ENCODE peak calls at places on chromosomes 11 and 22, in four cellular contexts. One of them, this sample, is unnamed.

GRCh38 chr11:20049231-20049630 is 111.0 kb downstream of the DBX1 start:
- DNase-seq in K562: no peak
- DNase-seq in BE2C: no peak
- DNase-seq in mammary epithelial cell: no peak
- DNase-seq in this sample: peak; percentile 50

GRCh38 chr22:46462726-46463371 is 74.6 kb downstream of the CELSR1 start:
- DNase-seq in K562: no peak
- DNase-seq in mammary epithelial cell: peak; percentile 94
- DNase-seq in BE2C: no peak
- DNase-seq in this sample: peak; percentile 60

GRCh38 chr11:71977743-71978418 is 20.8 kb upstream of the IL18BP start:
- DNase-seq in BE2C: peak; percentile 58
- DNase-seq in K562: peak; percentile 37
- DNase-seq in mammary epithelial cell: peak; percentile 33
- DNase-seq in this sample: peak; percentile 58

GRCh38 chr11:67396587-67397398 is 4.9 kb downstream of the PPP1CA start:
- DNase-seq in mammary epithelial cell: no peak
- DNase-seq in BE2C: no peak
- DNase-seq in K562: peak; percentile 12
- DNase-seq in this sample: no peak

GRCh38 chr11:72626637-72626936 is 47.6 kb downstream of the PDE2A start:
- DNase-seq in mammary epithelial cell: no peak
- DNase-seq in K562: no peak
- DNase-seq in BE2C: no peak
- DNase-seq in this sample: no peak

GRCh38 chr11:109946322-109946846 is 146.8 kb upstream of the ZC3H12C start:
- DNase-seq in mammary epithelial cell: peak; percentile 87
- DNase-seq in BE2C: peak; percentile 71
- DNase-seq in K562: peak; percentile 59
- DNase-seq in this sample: peak; percentile 95

GRCh38 chr11:119101367-119101758 is 290 bp downstream of the DPAGT1 start:
- DNase-seq in K562: peak; percentile 55
- DNase-seq in BE2C: no peak
- DNase-seq in mammary epithelial cell: no peak
- DNase-seq in this sample: no peak

GRCh38 chr11:125903753-125904659 is at the start of gene DDX25:
- DNase-seq in BE2C: peak; percentile 79
- DNase-seq in mammary epithelial cell: peak; percentile 1
- DNase-seq in K562: no peak
- DNase-seq in this sample: no peak

GRCh38 chr11:86214710-86215109 is 29.8 kb upstream of the EED start:
- DNase-seq in mammary epithelial cell: peak; percentile 73
- DNase-seq in K562: no peak
- DNase-seq in BE2C: no peak
- DNase-seq in this sample: no peak

GRCh38 chr22:28930357-28931007 is 47.1 kb downstream of the ZNRF3 start:
- DNase-seq in BE2C: no peak
- DNase-seq in K562: no peak
- DNase-seq in mammary epithelial cell: no peak
- DNase-seq in this sample: no peak

DNA sequence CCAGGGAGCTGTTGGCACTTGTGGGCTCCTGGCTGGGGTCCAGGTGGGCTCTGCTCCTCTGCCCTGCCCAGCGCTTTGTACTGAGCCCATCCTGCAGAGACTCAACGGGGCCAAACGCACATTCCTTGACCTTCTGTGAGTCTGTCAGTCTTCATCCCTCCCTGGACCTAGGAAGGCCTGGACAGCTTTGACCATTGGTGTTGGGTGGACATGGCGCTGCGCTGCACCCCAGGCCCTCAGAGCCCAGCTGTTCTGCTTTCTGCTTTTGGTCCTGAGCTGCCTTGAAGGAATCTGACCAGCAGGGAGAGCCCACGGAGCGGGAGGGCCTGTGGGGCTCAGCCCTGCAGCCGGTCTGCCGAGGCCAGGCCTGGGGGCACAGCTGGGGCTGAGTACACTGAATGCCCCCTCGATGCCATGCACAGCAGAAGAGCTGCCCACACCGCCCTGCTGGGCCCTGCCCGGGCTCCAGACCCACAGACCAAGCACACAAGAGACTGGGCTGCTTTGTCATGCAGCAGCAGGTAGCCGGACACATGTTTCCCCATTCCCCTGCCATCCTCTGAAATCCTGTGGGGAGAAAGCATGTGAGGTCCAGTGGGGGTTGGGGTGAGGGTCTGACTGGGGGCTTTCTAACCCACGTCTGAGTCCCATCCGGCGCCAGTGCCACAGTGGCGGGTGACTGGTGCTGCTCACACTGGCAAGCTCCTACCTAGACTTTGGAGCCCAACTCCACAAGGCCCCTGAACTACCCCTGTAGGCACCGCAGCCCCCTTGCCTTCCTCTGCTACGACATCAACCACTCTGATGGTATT is 24.1 kb upstream of the CCDC188 start:
- DNase-seq in mammary epithelial cell: no peak
- DNase-seq in BE2C: peak; percentile 39
- DNase-seq in K562: no peak
- DNase-seq in this sample: peak; percentile 13
- H3K4me3 ChIP-seq in mammary epithelial cell: no peak overlapping the region
- H3K4me3 ChIP-seq in BE2C: no peak overlapping the region
- H3K4me3 ChIP-seq in K562: no peak overlapping the region
- H3K4me3 ChIP-seq in this sample: no peak overlapping the region

GRCh38 chr11:74648894-74649293 is 56.5 kb downstream of the POLD3 start:
- DNase-seq in BE2C: no peak
- DNase-seq in mammary epithelial cell: no peak
- DNase-seq in K562: no peak
- DNase-seq in this sample: no peak

GRCh38 chr11:74647831-74648230 is 55.4 kb downstream of the POLD3 start:
- DNase-seq in K562: no peak
- DNase-seq in mammary epithelial cell: no peak
- DNase-seq in BE2C: no peak
- DNase-seq in this sample: no peak

GRCh38 chr11:74646964-74647363 is 54.6 kb downstream of the POLD3 start:
- DNase-seq in BE2C: no peak
- DNase-seq in mammary epithelial cell: no peak
- DNase-seq in K562: no peak
- DNase-seq in this sample: no peak

GRCh38 chr11:74647404-74647803 is 55.0 kb downstream of the POLD3 start:
- DNase-seq in K562: no peak
- DNase-seq in mammary epithelial cell: no peak
- DNase-seq in BE2C: no peak
- DNase-seq in this sample: no peak

DNA sequence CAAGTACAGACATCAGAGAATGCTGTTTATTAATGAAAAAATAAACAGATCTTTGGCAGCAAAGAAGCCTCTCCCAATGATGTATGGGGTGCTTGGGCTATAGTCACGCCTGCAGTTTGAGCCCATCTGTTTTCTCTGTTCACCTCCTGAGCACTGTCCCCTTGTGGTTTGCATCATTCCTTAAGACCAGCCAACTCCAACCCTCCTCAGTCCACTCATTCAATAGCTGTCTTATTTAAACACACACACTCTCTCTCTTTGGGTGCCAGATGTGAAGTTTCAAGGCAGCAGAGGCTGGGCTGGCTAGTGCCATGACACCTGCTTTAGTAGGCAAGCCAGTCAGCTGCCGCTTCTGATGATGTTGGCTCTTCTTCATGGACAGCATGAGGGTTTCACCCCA is 58.1 kb downstream of the POLD3 start:
- DNase-seq in BE2C: no peak
- DNase-seq in mammary epithelial cell: no peak
- DNase-seq in K562: no peak
- DNase-seq in this sample: peak; percentile 96
- TF ChIP-seq CTCF in BE2C: no peak
- TF ChIP-seq CTCF in mammary epithelial cell: no peak
- TF ChIP-seq CTCF in K562: no peak
- TF ChIP-seq CTCF in this sample: no peak

GRCh38 chr11:117600261-117600783 is 196.7 kb downstream of the DSCAML1 start:
- DNase-seq in mammary epithelial cell: no peak
- DNase-seq in K562: no peak
- DNase-seq in BE2C: no peak
- DNase-seq in this sample: no peak

GRCh38 chr11:117595440-117595839 is 201.6 kb downstream of the DSCAML1 start:
- DNase-seq in BE2C: no peak
- DNase-seq in K562: peak; percentile 60
- DNase-seq in mammary epithelial cell: no peak
- DNase-seq in this sample: no peak

GRCh38 chr11:117600976-117601708 is 195.9 kb downstream of the DSCAML1 start:
- DNase-seq in K562: no peak
- DNase-seq in BE2C: no peak
- DNase-seq in mammary epithelial cell: no peak
- DNase-seq in this sample: no peak

GRCh38 chr11:117593065-117593464 is 204.0 kb downstream of the DSCAML1 start:
- DNase-seq in mammary epithelial cell: no peak
- DNase-seq in BE2C: no peak
- DNase-seq in K562: no peak
- DNase-seq in this sample: no peak

GRCh38 chr11:117597083-117597482 is 199.9 kb downstream of the DSCAML1 start:
- DNase-seq in K562: peak; percentile 41
- DNase-seq in BE2C: no peak
- DNase-seq in mammary epithelial cell: peak; percentile 18
- DNase-seq in this sample: peak; percentile 43
- H3K4me3 ChIP-seq in K562: no peak overlapping the region
- H3K4me3 ChIP-seq in BE2C: no peak overlapping the region
- H3K4me3 ChIP-seq in mammary epithelial cell: no peak overlapping the region
- H3K4me3 ChIP-seq in this sample: no peak overlapping the region

DNA sequence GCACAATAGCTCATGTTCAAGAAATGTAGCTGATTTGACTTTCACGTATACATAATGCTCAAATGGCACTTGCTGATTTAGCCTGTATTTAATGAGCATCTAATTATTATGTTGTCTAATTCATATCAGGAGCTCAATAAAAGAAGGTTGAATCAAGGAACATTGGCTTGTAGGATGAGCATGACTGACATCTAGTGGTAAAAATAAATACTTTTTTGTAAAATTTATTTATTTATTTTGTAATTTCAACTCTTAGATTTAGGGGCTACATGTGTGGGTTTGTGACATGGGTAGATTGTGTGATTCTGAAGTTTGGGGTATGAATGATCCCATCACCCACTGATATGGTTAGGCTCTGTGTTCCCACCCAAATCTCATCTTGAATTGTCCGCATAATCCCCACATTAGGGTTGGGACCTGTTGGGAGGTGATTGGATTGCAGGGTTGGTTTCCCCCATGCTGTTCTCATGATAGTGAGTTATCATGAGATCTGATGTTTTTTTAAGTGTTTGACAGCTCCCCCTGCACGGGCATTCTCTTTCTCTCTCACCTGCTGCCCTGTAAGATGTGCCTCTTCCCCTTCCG is 1.7 kb upstream of the OR52E5 start:
- DNase-seq in BE2C: no peak
- DNase-seq in K562: peak; percentile 11
- DNase-seq in mammary epithelial cell: peak; percentile 6
- DNase-seq in this sample: peak; percentile 19
- TF ChIP-seq CTCF in BE2C: peak; percentile 19
- TF ChIP-seq CTCF in K562: peak; percentile 66
- TF ChIP-seq CTCF in mammary epithelial cell: peak; percentile 45
- TF ChIP-seq CTCF in this sample: peak; percentile 43

GRCh38 chr11:75152651-75153553 is 2.0 kb downstream of the SLCO2B1 start:
- DNase-seq in BE2C: no peak
- DNase-seq in K562: no peak
- DNase-seq in mammary epithelial cell: no peak
- DNase-seq in this sample: no peak

GRCh38 chr11:75151346-75152047 is 590 bp downstream of the SLCO2B1 start:
- DNase-seq in K562: no peak
- DNase-seq in BE2C: no peak
- DNase-seq in mammary epithelial cell: no peak
- DNase-seq in this sample: no peak

GRCh38 chr11:75152090-75152489 is 1.2 kb downstream of the SLCO2B1 start:
- DNase-seq in mammary epithelial cell: no peak
- DNase-seq in BE2C: no peak
- DNase-seq in K562: no peak
- DNase-seq in this sample: no peak

GRCh38 chr11:75150079-75150478 is 828 bp upstream of the SLCO2B1 start:
- DNase-seq in K562: no peak
- DNase-seq in BE2C: no peak
- DNase-seq in mammary epithelial cell: no peak
- DNase-seq in this sample: no peak

DNA sequence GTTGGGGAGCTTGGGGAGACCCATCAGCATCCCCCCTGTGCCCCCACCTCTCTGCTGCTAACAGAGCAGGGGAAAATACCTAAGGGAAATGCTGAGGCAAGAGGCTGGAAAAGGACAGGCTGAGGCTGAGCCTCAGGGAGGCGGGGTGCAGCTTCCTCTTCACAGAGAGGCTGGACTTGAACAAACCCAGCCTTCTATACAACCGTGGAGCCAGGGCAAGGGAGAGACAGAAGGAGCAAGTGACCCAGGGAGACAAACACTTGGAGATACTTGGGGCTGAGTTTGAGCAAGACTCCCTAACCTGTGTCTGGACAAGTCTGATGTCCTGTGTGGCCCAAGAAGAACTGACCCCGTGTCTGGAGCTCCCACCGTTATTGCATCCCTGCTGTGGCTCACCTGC is at the start of gene SLCO2B1:
- DNase-seq in K562: no peak
- DNase-seq in BE2C: no peak
- DNase-seq in mammary epithelial cell: no peak
- DNase-seq in this sample: no peak
- H3K4me3 ChIP-seq in K562: no peak within 1 kb of the TSS
- H3K4me3 ChIP-seq in BE2C: no peak within 1 kb of the TSS
- H3K4me3 ChIP-seq in mammary epithelial cell: no peak within 1 kb of the TSS
- H3K4me3 ChIP-seq in this sample: no peak within 1 kb of the TSS

DNA sequence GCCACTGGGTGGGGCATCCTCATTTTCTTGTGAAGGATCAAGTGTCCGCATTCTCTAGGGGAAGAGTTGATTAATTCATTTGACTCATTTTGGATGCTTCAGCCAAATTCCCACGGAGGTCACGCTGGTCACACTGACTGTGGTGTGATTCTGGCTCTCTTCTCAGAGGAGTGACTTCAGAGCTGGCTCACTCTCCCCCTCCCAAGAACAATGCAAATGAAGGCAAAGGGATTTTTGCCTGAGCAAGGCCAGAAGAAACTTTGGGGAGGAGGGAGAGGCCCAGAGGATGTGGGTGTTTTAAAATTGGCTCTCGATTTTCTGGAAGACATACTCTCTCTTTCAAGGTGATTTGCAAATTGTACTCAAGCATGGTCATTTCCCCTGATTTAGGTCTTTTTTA is 51.1 kb upstream of the LMO2 start:
- DNase-seq in K562: no peak
- DNase-seq in mammary epithelial cell: peak; percentile 29
- DNase-seq in BE2C: no peak
- DNase-seq in this sample: peak; percentile 7
- TF ChIP-seq CTCF in K562: no peak
- TF ChIP-seq CTCF in mammary epithelial cell: no peak
- TF ChIP-seq CTCF in BE2C: no peak
- TF ChIP-seq CTCF in this sample: no peak

DNA sequence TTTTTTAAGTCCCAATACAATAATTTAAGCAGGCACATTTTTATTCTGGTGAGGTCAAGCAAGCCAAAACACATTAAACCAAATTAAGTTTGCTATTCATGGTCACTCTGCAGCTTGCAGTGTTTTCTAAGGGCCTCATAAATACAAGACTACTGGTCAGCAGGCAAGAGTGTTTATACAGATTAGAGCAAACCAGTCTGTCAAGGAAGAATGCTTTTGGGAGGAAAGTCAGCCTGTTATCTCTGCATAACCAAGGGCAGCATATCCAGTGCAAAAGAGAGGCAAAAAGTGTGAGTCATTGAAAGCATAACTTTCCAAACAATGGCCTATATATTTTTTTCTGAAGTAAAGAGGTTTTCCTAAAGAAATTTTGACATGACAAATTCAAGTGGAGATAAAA is 29.7 kb upstream of the CCDC34 start:
- DNase-seq in BE2C: no peak
- DNase-seq in mammary epithelial cell: peak; percentile 56
- DNase-seq in K562: peak; percentile 28
- DNase-seq in this sample: peak; percentile 87
- H3K4me3 ChIP-seq in BE2C: no peak overlapping the region
- H3K4me3 ChIP-seq in mammary epithelial cell: no peak overlapping the region
- H3K4me3 ChIP-seq in K562: no peak overlapping the region
- H3K4me3 ChIP-seq in this sample: no peak overlapping the region